ENCODE peak calls at places on chromosomes 6 and 20, in five cellular contexts. N is upper lobe of right lung, C is uterus, J is ovary, Z is brain microvascular endothelial cell. F is an unnamed sample.

GRCh38 chr20:4299773-4300172 is 284.4 kb upstream of the RNF24 start:
- DNase-seq in C (no peak), J (no peak), N (no peak), Z (no peak), F (no peak)

GRCh38 chr6:170177383-170178265 is 113.3 kb downstream of the DLL1 start:
- DNase-seq in J (peak), N (no peak), Z (no peak), C (no peak), F (peak)

GRCh38 chr6:131368077-131368911 is 204.7 kb upstream of the ARG1 start:
- DNase-seq in J (no peak), Z (no peak), N (peak), C (no peak), F (peak)

GRCh38 chr6:132190815-132191175 is 210.5 kb downstream of the MOXD1 start:
- DNase-seq in C (no peak), Z (peak), J (no peak), N (no peak), F (no peak)

GRCh38 chr6:134714113-134714512 is 235.8 kb downstream of the ALDH8A1 start:
- DNase-seq in Z (no peak), C (no peak), J (no peak), N (no peak), F (no peak)

GRCh38 chr6:37630281-37630799 is 67.3 kb downstream of the MDGA1 start:
- DNase-seq in Z (peak), J (no peak), C (no peak), N (no peak), F (peak)

GRCh38 chr6:47520282-47520681 is 42.7 kb downstream of the CD2AP start:
- DNase-seq in N (no peak), J (no peak), C (no peak), Z (no peak), F (no peak)

GRCh38 chr20:56229821-56230220 is 18.7 kb upstream of the MC3R start:
- DNase-seq in C (no peak), J (no peak), Z (no peak), N (no peak), F (no peak)

GRCh38 chr6:139533573-139534471 is 159.4 kb upstream of the CITED2 start:
- DNase-seq in N (peak), C (no peak), Z (peak), J (peak), F (no peak)

GRCh38 chr20:20843982-20844381 is 131.5 kb upstream of the RALGAPA2 start:
- DNase-seq in Z (no peak), N (no peak), C (no peak), J (no peak), F (no peak)

GRCh38 chr6:170031684-170032121 is 259.2 kb downstream of the DLL1 start:
- DNase-seq in Z (no peak), C (peak), N (peak), J (no peak), F (peak)

GRCh38 chr20:45445805-45446562 is 23.6 kb upstream of the WFDC2 start:
- DNase-seq in J (no peak), N (no peak), C (no peak), Z (no peak), F (no peak)

GRCh38 chr6:149065658-149066556 is 251.6 kb upstream of the TAB2 start:
- DNase-seq in C (no peak), N (no peak), Z (no peak), J (no peak), F (no peak)

GRCh38 chr20:10671850-10672578 is 1.8 kb downstream of the JAG1 start:
- DNase-seq in C (peak), N (peak), J (peak), Z (no peak), F (peak)

GRCh38 chr6:6315660-6316059 is 4.8 kb downstream of the F13A1 start:
- DNase-seq in Z (peak), J (no peak), N (no peak), C (peak), F (peak)

GRCh38 chr6:2952557-2953095 is 18.7 kb downstream of the SERPINB6 start:
- DNase-seq in N (peak), Z (peak), J (peak), C (peak), F (peak)

DNA sequence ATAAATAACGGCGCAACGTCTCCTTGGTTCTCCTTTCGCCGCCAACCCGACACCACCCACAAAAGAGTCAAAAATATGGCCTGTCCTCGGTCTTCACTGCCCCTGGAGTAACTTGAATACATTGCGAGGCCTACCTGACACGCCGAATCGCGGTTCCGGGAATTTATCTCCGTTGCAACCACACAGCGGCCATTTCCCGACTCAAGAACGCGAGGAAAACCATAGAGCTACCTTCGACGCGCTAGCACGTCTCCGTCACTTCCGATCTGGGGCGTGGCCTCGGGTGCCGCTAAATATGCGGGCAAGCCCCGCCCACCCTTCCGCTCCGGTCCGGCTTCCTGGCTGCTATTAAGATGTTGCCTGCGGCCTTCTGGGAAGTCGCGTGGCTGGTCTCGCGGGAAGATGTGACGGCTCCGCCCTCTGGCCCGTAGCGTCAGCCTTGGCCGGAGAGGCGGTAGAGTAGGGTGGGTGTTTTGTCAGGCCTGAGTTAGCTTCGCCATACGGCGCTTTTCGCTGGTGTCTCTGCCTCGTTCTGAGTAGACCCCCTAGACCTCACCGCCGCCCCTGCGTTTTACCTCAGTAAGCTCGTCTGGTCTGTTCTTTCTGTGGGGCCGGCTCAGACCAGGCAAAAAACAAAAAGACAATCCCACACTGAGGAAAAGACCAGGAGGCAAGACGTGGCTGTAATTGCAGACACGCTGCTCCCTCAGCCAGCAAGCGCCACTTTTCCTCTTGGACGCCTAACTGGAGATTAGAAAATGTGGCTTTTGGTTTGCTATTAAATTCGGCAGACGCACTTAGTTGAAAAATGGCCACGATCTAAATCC is at the start of gene BCLAF1:
- DNase-seq in J (peak), Z (peak), N (peak), C (peak), F (peak)
- H3K27ac ChIP-seq in J (peak), Z (peak), N (peak), C (peak), F (peak)

GRCh38 chr6:157239671-157240058 is 83.7 kb downstream of the TMEM242 start:
- DNase-seq in N (no peak), Z (no peak), C (no peak), J (no peak), F (no peak)
- H3K27ac ChIP-seq in N (no peak), Z (no peak), C (peak), J (no peak), F (peak)

DNA sequence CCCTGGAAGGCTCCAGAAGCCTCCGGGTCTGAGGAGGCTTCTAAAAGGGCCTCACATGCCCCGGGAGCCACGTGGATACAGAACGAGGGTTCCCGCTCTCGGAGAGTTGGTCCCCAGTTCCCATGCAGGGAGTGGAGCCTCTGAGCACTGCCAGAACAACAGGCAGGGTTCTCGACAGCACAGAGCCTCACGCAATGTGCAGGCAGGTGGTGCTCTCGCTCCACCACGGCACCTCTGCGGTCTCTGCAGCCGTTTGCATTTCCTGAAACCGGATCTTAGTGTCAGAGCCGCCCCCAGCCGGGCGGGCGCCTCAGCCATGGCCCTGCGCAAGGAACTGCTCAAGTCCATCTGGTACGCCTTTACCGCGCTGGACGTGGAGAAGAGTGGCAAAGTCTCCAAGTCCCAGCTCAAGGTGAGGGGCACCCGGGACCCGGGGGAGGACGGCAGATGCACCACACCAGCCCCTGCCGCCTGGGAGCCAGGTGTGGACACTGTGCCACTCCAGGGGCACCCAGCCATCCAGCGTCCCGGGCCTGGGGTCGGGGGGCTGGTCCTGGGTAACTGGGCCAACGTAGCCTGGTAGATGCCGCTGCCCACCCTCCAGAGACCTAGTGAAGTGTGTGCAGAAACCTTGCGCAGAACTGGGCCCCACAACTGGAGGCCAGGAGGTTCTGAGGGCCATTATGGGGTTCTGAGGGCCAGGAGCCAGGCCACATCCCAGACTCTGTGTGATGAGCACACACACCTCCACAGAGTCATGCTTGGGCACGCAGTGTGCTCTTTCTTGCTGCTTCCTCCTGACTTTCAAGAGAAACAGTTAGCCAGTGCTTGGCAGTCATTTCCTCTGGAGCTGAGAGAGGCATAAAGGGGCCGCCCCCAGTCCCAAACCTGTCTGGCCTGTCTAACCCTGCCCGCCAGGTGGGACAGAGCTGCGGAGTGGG is at the start of gene DEF6:
- DNase-seq in J (peak), N (peak), Z (peak), C (peak), F (peak)
- H3K27ac ChIP-seq in J (peak), N (peak), Z (no peak), C (peak), F (no peak)

DNA sequence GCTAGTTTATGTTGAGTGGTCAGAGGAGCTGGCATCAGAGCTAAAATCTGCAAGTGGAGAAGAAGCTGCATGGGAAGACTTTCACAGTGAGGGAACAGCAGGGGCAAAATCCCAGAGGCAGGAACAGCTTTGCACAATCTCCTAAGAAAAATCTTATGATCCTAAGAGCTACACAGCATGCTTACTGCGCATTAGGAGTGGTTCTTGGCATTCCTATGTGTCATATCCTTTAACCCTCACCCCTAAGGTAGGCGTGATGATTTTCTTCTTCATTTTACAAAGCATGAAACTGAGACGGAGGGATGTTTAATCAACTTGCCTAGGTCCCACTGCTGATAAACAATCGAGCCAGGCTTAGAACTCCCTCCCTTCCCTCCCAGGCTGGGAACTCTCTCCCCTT is 313.6 kb upstream of the SULF2 start:
- DNase-seq in N (peak), J (no peak), C (no peak), Z (no peak), F (no peak)
- H3K27ac ChIP-seq in N (no peak), J (no peak), C (peak), Z (no peak), F (no peak)

GRCh38 chr6:33692078-33692759 is 19.3 kb downstream of the UQCC2 start:
- DNase-seq in C (no peak), Z (no peak), N (no peak), J (no peak), F (peak)

GRCh38 chr6:33694401-33694931 is 17.0 kb downstream of the UQCC2 start:
- DNase-seq in Z (peak), C (no peak), J (no peak), N (no peak), F (no peak)

GRCh38 chr6:33691456-33692077 is 19.9 kb downstream of the UQCC2 start:
- DNase-seq in Z (no peak), C (no peak), J (no peak), N (no peak), F (no peak)

GRCh38 chr6:33693186-33694158 is 18.0 kb downstream of the UQCC2 start:
- DNase-seq in J (no peak), Z (no peak), C (no peak), N (no peak), F (no peak)

GRCh38 chr6:33692760-33693158 is 18.7 kb downstream of the UQCC2 start:
- DNase-seq in Z (peak), C (no peak), N (no peak), J (no peak), F (no peak)
- H3K27ac ChIP-seq in Z (no peak), C (peak), N (peak), J (no peak), F (no peak)

DNA sequence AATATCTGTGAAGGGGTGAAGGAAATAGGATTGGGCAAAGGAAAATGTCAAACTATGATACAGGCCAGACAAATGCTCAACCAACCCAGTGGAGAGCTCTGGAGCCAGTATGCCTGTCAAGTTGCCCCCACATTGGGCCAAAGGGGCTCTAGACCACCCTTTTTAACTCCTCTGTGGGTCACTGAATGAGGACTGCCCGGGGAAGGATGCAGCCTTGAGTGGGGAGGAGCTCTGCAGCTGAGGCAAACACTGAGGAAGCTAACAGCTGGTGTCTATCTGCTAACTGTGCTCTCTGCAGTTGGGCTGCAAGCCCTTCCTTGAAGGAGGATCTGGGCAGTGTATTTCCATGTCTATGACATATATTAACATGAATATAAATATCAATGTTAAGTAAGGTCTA is 98.4 kb upstream of the PRSS16 start:
- DNase-seq in J (no peak), N (no peak), Z (no peak), C (no peak), F (no peak)
- H3K27ac ChIP-seq in J (no peak), N (no peak), Z (no peak), C (no peak), F (no peak)

DNA sequence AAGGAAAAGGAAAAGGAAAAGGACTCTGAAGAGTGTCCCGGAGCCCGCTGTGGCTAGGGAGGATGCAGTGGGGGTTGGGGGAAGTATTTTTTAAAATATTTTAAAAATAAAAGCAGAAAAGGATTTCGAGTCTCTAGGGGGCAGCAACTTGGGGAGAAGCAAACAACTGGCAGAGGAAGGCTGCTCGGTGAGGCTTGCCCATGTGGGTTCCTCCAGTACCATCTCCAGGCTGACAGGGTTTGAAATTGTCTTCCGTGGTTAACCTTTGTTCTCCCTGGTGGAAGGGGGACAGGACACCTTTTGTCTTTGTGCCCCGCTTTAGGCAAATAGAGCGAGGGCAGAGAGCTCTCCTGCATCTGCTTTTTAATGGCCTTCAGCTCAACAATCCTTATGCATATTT is 60.4 kb upstream of the SNX9 start:
- DNase-seq in N (no peak), J (no peak), Z (no peak), C (no peak), F (no peak)
- H3K27ac ChIP-seq in N (no peak), J (no peak), Z (no peak), C (peak), F (no peak)

GRCh38 chr6:52415917-52416628 is 4.1 kb upstream of the EFHC1 start:
- DNase-seq in N (no peak), Z (no peak), J (no peak), C (no peak), F (peak)

GRCh38 chr6:52419809-52420667 is at the start of gene EFHC1:
- DNase-seq in N (peak), J (peak), C (peak), Z (peak), F (peak)

GRCh38 chr6:52416629-52417151 is 3.5 kb upstream of the EFHC1 start:
- DNase-seq in Z (peak), N (no peak), J (no peak), C (no peak), F (peak)

GRCh38 chr6:52418606-52419005 is 1.5 kb upstream of the EFHC1 start:
- DNase-seq in C (no peak), Z (no peak), J (no peak), N (no peak), F (no peak)

DNA sequence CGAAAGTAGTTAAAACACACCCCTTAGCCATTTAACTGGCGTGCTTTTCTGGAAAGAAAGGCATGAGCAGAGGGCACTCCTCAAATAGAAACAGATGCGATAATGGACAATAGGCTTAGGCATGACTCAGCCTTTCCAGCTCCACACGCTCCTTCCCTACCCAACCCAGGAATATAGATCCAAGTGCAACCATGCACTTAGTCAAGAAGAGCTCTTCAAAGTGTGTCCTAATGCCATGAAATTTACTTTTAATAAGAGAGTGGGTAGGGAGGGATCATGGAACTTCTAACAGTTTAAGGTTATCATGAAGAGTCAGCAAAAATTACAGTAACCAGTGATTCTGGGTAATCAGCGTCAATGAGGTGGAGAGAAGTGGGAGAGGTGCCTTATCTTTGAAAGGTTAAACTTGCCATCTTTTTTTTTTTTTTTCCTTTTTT is 2.4 kb upstream of the EFHC1 start:
- DNase-seq in J (no peak), Z (peak), N (no peak), C (no peak), F (no peak)
- H3K27ac ChIP-seq in J (no peak), Z (peak), N (no peak), C (no peak), F (no peak)

GRCh38 chr6:43630980-43631619 is 2.0 kb upstream of the GTPBP2 start:
- DNase-seq in N (no peak), Z (no peak), C (no peak), J (no peak), F (no peak)
- H3K27ac ChIP-seq in N (no peak), Z (no peak), C (peak), J (no peak), F (no peak)